ENCODE peak calls at places on chromosome 10, in ten cellular contexts. U is iPS DF 6.9, X is lung, K is A549, W is body of pancreas, P is H9, B is tibial artery, I is IMR-90, A is heart left ventricle, V is aorta. Z is an unnamed sample. For H3K4me1, the result is how much of the 10 kb centered on the place peaks cover.

GRCh38 chr10:93465806-93466675 is 16.1 kb downstream of the MYOF start:
- DNase-seq in P (no peak), A (peak), W (peak), I (peak), U (no peak), V (peak), K (peak), B (peak), X (peak), Z (peak)

GRCh38 chr10:78921906-78922305 is 146.9 kb upstream of the ZMIZ1 start:
- DNase-seq in B (no peak), X (no peak), K (no peak), P (no peak), I (no peak), A (no peak), W (no peak), V (peak), U (no peak), Z (no peak)

GRCh38 chr10:129465796-129466702 is 992 bp upstream of the MGMT start:
- DNase-seq in U (no peak), V (no peak), B (no peak), A (peak), P (no peak), W (no peak), K (no peak), X (no peak), I (no peak), Z (no peak)

GRCh38 chr10:50993817-50994251 is 80.5 kb upstream of the PRKG1 start:
- DNase-seq in P (no peak), B (no peak), A (no peak), V (peak), U (no peak), X (peak), I (peak), K (no peak), W (peak), Z (no peak)

GRCh38 chr10:95382596-95382995 is 91.8 kb upstream of the PDLIM1 start:
- DNase-seq in X (no peak), V (no peak), K (no peak), U (no peak), A (no peak), I (no peak), W (no peak), B (no peak), P (no peak), Z (no peak)

GRCh38 chr10:34345383-34345782 is 469.7 kb downstream of the PARD3 start:
- DNase-seq in I (no peak), K (no peak), B (no peak), A (no peak), U (no peak), P (no peak), V (no peak), X (no peak), W (no peak), Z (peak)

GRCh38 chr10:75233444-75234016 is 2.2 kb downstream of the COMTD1 start:
- DNase-seq in I (no peak), V (no peak), U (no peak), B (no peak), A (no peak), X (no peak), W (peak), K (no peak), P (no peak), Z (no peak)

GRCh38 chr10:113921571-113922370 is 67.3 kb downstream of the NHLRC2 start:
- DNase-seq in X (no peak), V (no peak), I (no peak), K (no peak), W (no peak), U (no peak), P (no peak), A (no peak), B (no peak), Z (no peak)

GRCh38 chr10:26857991-26858706 is 2.6 kb downstream of the ABI1 start:
- DNase-seq in W (no peak), B (no peak), U (no peak), K (no peak), P (no peak), I (peak), A (no peak), X (no peak), V (no peak), Z (no peak)

GRCh38 chr10:22932626-22933370 is 4.9 kb downstream of the ARMC3 start:
- DNase-seq in V (peak), K (no peak), U (no peak), P (no peak), X (no peak), I (no peak), B (no peak), A (no peak), W (no peak), Z (no peak)

GRCh38 chr10:131676971-131677421 is 223.8 kb upstream of the PPP2R2D start:
- DNase-seq in K (no peak), A (no peak), W (no peak), I (no peak), P (peak), U (no peak), X (no peak), B (no peak), V (no peak), Z (no peak)

GRCh38 chr10:130568246-130568645 is 432.1 kb downstream of the GLRX3 start:
- DNase-seq in W (no peak), X (no peak), P (no peak), I (no peak), A (no peak), U (no peak), B (no peak), K (no peak), V (no peak), Z (no peak)

GRCh38 chr10:21989453-21990154 is 13.9 kb downstream of the DNAJC1 start:
- DNase-seq in I (peak), P (peak), V (peak), U (no peak), X (peak), A (peak), K (peak), B (no peak), W (peak), Z (peak)

GRCh38 chr10:126252884-126253612 is 135.2 kb downstream of the ADAM12 start:
- DNase-seq in B (no peak), I (peak), X (no peak), P (no peak), U (no peak), V (no peak), K (peak), A (peak), W (no peak), Z (no peak)

GRCh38 chr10:680146-680545 is 9.3 kb downstream of the DIP2C start:
- DNase-seq in A (peak), P (no peak), W (no peak), V (no peak), B (peak), K (no peak), I (no peak), U (no peak), X (no peak), Z (no peak)

GRCh38 chr10:31204090-31204489 is 114.9 kb upstream of the ZEB1 start:
- DNase-seq in K (no peak), X (no peak), B (no peak), V (peak), I (peak), A (peak), U (no peak), P (no peak), W (no peak), Z (no peak)

GRCh38 chr10:104056619-104057273 is 28.9 kb downstream of the COL17A1 start:
- DNase-seq in P (peak), V (no peak), B (no peak), A (no peak), W (no peak), K (no peak), U (no peak), I (no peak), X (no peak), Z (no peak)

GRCh38 chr10:48213047-48213446 is 61.4 kb downstream of the FRMPD2 start:
- DNase-seq in V (no peak), U (no peak), I (no peak), K (no peak), W (no peak), P (no peak), B (no peak), X (no peak), A (no peak), Z (no peak)

GRCh38 chr10:17454181-17454800 is at the start of gene ST8SIA6:
- DNase-seq in W (peak), U (no peak), A (peak), B (no peak), K (peak), V (peak), X (no peak), P (peak), I (peak), Z (peak)

GRCh38 chr10:67608001-67608400 is 88.0 kb downstream of the CTNNA3 start:
- DNase-seq in P (no peak), V (no peak), A (no peak), U (no peak), B (no peak), K (no peak), I (no peak), X (no peak), W (no peak), Z (no peak)

DNA sequence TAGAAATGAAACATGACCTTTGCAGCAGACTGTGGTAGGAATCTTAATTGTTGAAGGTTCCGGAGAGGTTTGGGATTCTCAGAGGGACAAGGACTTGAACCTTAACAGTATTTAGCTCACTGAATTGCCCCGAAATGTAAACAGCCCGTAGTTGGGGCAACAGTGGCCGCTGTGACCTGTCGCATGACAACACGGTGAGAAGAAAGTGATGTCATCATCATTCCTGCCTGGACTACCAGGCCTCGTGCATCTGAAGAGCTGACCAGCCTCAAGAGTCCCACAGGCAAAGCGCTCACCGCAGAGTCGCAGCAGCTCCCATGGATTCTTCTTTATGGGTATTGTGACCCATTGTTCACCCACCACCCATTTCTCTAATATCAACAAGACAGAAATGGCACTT is 250.6 kb downstream of the KLF6 start:
- DNase-seq in U (no peak), B (no peak), X (no peak), V (no peak), P (no peak), I (peak), W (no peak), A (no peak), K (no peak), Z (no peak)
- H3K4me1 ChIP-seq in U (under half), B (under half), X (under half), V (under half), P (under half), I (under half), W (under half), A (under half), K (under half), Z (under half)

DNA sequence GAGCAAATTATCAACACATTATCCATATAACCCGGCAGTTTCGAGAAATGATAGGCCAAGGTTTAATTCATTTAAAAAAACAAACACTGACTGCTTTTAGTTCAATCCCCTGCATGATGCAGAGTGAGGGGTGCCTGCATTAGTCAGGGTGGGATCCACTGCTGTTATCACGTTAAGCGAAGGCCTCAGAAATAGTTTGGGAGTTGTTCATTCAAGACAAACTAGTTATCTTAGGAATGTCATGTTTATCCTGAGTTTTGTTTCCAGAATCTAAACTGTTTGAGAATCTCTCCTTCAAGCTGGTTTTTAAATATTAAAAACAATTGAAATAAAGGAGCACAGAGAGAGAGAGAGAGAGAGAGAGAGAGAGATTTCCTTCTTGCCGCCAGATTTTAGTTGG is 36.6 kb upstream of the PFKP start:
- DNase-seq in U (no peak), P (no peak), V (no peak), A (no peak), B (no peak), K (no peak), W (no peak), I (peak), X (no peak), Z (no peak)
- H3K4me1 ChIP-seq in U (under half), P (under half), V (under half), A (under half), B (under half), K (under half), W (under half), I (under half), X (under half), Z (under half)

GRCh38 chr10:29667191-29667590 is 32.4 kb upstream of the SVIL start:
- DNase-seq in B (no peak), P (no peak), I (no peak), X (no peak), V (no peak), A (no peak), K (no peak), U (no peak), W (no peak), Z (no peak)

GRCh38 chr10:29666201-29666600 is 31.4 kb upstream of the SVIL start:
- DNase-seq in A (no peak), W (no peak), I (no peak), X (no peak), B (no peak), V (no peak), P (no peak), U (no peak), K (no peak), Z (no peak)

GRCh38 chr10:29668628-29669027 is 33.9 kb upstream of the SVIL start:
- DNase-seq in P (no peak), B (no peak), V (no peak), K (no peak), W (no peak), I (peak), U (no peak), X (no peak), A (no peak), Z (no peak)

GRCh38 chr10:29671968-29672367 is 37.2 kb upstream of the SVIL start:
- DNase-seq in P (no peak), W (no peak), V (no peak), B (no peak), X (no peak), U (no peak), K (no peak), I (no peak), A (no peak), Z (no peak)

DNA sequence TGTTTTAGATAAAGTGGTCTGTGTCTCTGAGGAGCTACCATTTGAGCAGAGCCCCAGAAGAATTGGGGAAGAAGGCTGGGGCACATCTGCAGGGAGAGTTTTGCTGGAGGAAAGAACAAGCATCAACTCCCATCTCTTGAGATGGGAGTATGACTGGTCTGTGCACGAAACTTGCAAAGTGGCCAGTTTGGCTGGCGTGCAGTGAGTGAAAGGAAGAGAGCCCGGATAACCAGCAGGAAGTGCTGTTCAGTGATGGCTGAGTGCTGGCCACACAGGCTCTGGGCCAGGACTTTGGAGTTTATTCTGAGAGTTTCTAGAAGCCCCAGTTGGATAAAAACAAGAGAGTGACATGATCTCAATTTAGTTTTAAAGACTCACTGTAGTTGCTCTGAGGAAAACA is 34.4 kb upstream of the SVIL start:
- DNase-seq in V (peak), B (no peak), I (peak), U (no peak), W (no peak), A (peak), P (no peak), K (no peak), X (no peak), Z (no peak)
- H3K4me1 ChIP-seq in V (under half), B (under half), I (under half), U (under half), W (under half), A (under half), P (under half), K (under half), X (under half), Z (under half)

DNA sequence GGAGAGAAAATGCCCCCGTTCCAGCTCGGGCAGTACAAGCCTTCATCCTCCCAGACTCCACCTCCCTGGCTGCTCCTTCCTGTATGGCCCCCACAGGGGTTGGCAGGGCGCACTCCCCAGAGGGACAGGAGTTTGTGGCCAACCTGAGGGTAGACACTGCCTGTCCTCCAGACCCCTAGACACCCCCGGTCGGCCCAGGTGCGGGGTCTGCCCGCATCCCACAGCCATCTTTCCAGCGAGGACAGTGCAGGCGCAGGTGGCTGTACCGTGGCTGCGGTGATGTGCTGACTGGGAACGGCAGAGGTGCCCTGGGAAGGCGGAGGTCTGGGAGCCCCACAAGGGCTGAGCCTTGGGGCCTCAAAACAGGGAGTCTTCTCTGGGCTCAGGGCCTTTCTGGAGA is 81.5 kb downstream of the LHPP start:
- DNase-seq in V (no peak), X (no peak), I (no peak), A (no peak), W (no peak), K (no peak), P (no peak), B (no peak), U (no peak), Z (no peak)
- H3K4me1 ChIP-seq in V (under half), X (under half), I (under half), A (under half), W (under half), K (under half), P (under half), B (under half), U (under half), Z (under half)

Z was measured in small intestine.